ENCODE peak calls at places on chromosome 20, in six cellular contexts. W is SJSA1, J is SK-N-SH, T is psoas muscle, A is adipocyte, N is neural progenitor cell. C is an unnamed sample. For H3K4me1, the result is how much of the 10 kb centered on the place peaks cover.

GRCh38 chr20:46875059-46875458 is 19.6 kb upstream of the EYA2 start:
- DNase-seq in J (no peak), A (no peak), W (no peak), N (no peak), T (no peak), C (no peak)

GRCh38 chr20:53124075-53124532 is 151.9 kb downstream of the TSHZ2 start:
- DNase-seq in N (no peak), W (no peak), J (no peak), A (no peak), T (peak), C (peak)

GRCh38 chr20:41180599-41181333 is 43.4 kb downstream of the PLCG1 start:
- DNase-seq in W (no peak), J (no peak), T (no peak), N (no peak), A (no peak), C (no peak)

GRCh38 chr20:51368461-51369211 is 173.9 kb downstream of the NFATC2 start:
- DNase-seq in N (no peak), A (no peak), J (no peak), T (no peak), W (peak), C (no peak)

GRCh38 chr20:24360531-24360930 is 108.9 kb upstream of the SYNDIG1 start:
- DNase-seq in A (no peak), W (no peak), N (no peak), J (no peak), T (no peak), C (no peak)

GRCh38 chr20:63622096-63622495 is 4.8 kb downstream of the GMEB2 start:
- DNase-seq in A (no peak), N (no peak), J (no peak), T (no peak), W (no peak), C (no peak)

GRCh38 chr20:38141154-38141888 is 23.7 kb downstream of the TGM2 start:
- DNase-seq in W (no peak), N (no peak), T (no peak), J (no peak), A (no peak), C (no peak)

GRCh38 chr20:5829241-5829809 is 79.1 kb downstream of the SHLD1 start:
- DNase-seq in J (peak), A (no peak), T (no peak), N (no peak), W (no peak), C (no peak)

GRCh38 chr20:62159835-62160234 is 16.3 kb downstream of the SS18L1 start:
- DNase-seq in N (no peak), T (no peak), A (no peak), J (no peak), W (no peak), C (no peak)

GRCh38 chr20:327041-327945 is 1.9 kb downstream of the SOX12 start:
- DNase-seq in A (peak), W (peak), J (peak), T (peak), N (peak), C (peak)

GRCh38 chr20:324177-325042 is 942 bp upstream of the SOX12 start:
- DNase-seq in N (peak), A (peak), J (peak), W (peak), T (peak), C (peak)

GRCh38 chr20:326645-327031 is 1.3 kb downstream of the SOX12 start:
- DNase-seq in J (no peak), T (peak), A (peak), W (peak), N (peak), C (no peak)

GRCh38 chr20:325043-325888 is at the start of gene SOX12:
- DNase-seq in J (peak), T (peak), W (peak), N (peak), A (peak), C (peak)

DNA sequence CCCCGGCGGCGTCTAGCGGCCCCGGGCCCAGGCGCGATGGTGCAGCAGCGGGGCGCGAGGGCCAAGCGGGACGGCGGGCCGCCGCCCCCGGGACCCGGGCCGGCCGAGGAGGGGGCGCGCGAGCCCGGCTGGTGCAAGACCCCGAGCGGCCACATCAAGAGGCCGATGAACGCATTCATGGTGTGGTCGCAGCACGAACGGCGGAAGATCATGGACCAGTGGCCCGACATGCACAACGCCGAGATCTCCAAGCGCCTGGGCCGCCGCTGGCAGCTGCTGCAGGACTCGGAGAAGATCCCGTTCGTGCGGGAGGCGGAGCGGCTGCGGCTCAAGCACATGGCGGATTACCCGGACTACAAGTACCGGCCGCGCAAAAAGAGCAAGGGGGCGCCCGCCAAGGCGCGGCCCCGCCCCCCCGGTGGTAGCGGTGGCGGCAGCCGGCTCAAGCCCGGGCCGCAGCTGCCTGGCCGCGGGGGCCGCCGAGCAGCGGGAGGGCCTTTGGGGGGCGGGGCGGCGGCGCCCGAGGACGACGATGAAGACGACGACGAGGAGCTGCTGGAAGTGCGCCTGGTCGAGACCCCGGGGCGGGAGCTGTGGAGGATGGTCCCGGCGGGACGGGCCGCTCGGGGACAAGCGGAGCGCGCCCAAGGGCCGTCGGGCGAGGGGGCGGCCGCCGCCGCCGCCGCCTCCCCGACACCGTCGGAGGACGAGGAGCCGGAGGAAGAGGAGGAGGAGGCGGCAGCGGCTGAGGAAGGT is 715 bp downstream of the SOX12 start:
- DNase-seq in A (peak), W (peak), N (peak), J (peak), T (peak), C (peak)
- H3K4me1 ChIP-seq in A (under half), W (under half), N (under half), J (under half), T (under half), C (under half)

GRCh38 chr20:32332614-32333013 is 25.5 kb upstream of the ASXL1 start:
- DNase-seq in W (peak), J (no peak), N (no peak), A (peak), T (no peak), C (no peak)

GRCh38 chr20:32333181-32333987 is 24.7 kb upstream of the ASXL1 start:
- DNase-seq in A (no peak), W (no peak), N (no peak), T (no peak), J (no peak), C (no peak)

GRCh38 chr20:32330555-32330897 is 27.6 kb upstream of the ASXL1 start:
- DNase-seq in N (no peak), A (no peak), J (no peak), W (no peak), T (no peak), C (no peak)

GRCh38 chr20:32336918-32337347 is 21.2 kb upstream of the ASXL1 start:
- DNase-seq in A (peak), T (no peak), J (peak), W (peak), N (peak), C (no peak)

GRCh38 chr20:32333988-32334885 is 23.9 kb upstream of the ASXL1 start:
- DNase-seq in N (no peak), W (no peak), J (no peak), T (peak), A (no peak), C (no peak)
- H3K4me1 ChIP-seq in N (under half), W (under half), J (under half), T (under half), A (under half), C (under half)

GRCh38 chr20:45339799-45340198 is 8.4 kb downstream of the SDC4 start:
- DNase-seq in J (no peak), W (no peak), T (no peak), A (no peak), N (no peak), C (no peak)
- H3K4me1 ChIP-seq in J (half or more), W (half or more), T (half or more), A (half or more), N (half or more), C (half or more)

GRCh38 chr20:59161626-59162170 is 1.9 kb upstream of the ZNF831 start:
- DNase-seq in A (no peak), N (no peak), J (no peak), T (no peak), W (no peak), C (no peak)

GRCh38 chr20:59158673-59159072 is 4.9 kb upstream of the ZNF831 start:
- DNase-seq in T (no peak), A (no peak), N (no peak), J (no peak), W (no peak), C (no peak)

GRCh38 chr20:59159091-59159821 is 4.4 kb upstream of the ZNF831 start:
- DNase-seq in W (no peak), T (no peak), N (peak), J (no peak), A (no peak), C (no peak)

GRCh38 chr20:59157961-59158541 is 5.6 kb upstream of the ZNF831 start:
- DNase-seq in A (no peak), W (no peak), J (no peak), N (peak), T (no peak), C (no peak)

DNA sequence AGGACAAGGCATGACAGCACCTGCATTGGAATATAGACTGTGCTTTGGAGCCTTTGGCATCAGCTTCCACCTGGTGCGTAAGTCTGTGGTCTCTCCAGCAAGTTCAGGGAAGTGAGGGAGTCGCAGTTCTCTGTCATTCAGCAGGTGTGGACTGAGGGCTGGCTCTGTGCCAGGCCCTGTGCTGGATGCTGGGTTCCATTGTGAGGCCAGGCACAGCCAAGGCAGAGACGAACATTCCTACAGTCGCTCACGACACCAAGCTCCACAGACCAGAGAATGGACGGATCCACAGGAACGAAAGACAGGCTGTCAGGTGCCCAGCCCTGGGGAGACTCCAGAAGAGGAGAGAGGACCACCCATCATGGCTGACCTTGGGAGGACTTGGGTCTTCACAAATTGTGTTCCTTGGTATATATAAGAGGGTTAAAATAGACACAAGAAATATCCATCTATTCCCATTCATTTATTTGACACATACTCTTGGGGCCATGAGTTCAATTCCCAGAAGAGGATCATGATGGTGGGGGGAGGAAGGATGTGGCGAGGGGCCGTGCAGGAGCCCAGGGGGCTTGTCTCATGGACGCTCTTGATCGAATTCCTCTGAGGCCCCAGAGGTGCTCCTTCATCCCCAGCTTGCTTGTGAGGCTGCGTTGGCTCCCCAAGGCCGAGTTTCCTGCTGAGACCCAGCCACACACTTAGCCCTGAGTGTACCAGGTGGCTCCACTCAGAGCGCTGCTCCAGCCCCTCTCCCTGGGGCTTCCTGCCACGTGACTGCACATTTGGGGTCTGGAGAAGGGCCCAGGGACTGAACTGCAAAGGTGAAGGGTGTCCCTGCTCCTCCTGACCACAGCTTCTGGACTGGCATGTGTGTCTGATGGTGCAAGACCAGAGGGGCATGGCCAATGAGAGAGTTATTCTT is 3.5 kb upstream of the ZNF831 start:
- DNase-seq in N (no peak), A (no peak), J (no peak), T (no peak), W (no peak), C (no peak)
- H3K4me1 ChIP-seq in N (under half), A (under half), J (under half), T (under half), W (under half), C (under half)

GRCh38 chr20:18058661-18059467 is 1.1 kb upstream of the OVOL2 start:
- DNase-seq in J (peak), A (peak), T (no peak), W (no peak), N (peak), C (no peak)

GRCh38 chr20:18055261-18055660 is 2.5 kb downstream of the OVOL2 start:
- DNase-seq in T (no peak), W (no peak), N (no peak), A (no peak), J (no peak), C (no peak)

GRCh38 chr20:18056174-18057105 is 1.3 kb downstream of the OVOL2 start:
- DNase-seq in N (peak), W (no peak), A (peak), J (peak), T (no peak), C (no peak)

GRCh38 chr20:18057994-18058349 is 256 bp upstream of the OVOL2 start:
- DNase-seq in W (no peak), T (no peak), N (peak), J (peak), A (no peak), C (no peak)

GRCh38 chr20:18057106-18057993 is at the start of gene OVOL2:
- DNase-seq in A (no peak), J (peak), N (peak), T (peak), W (no peak), C (no peak)
- H3K4me1 ChIP-seq in A (under half), J (under half), N (under half), T (under half), W (under half), C (under half)

GRCh38 chr20:3672864-3673550 is 8.8 kb downstream of the ADAM33 start:
- DNase-seq in J (no peak), N (no peak), W (no peak), T (no peak), A (no peak), C (no peak)

GRCh38 chr20:3671986-3672863 is 9.0 kb upstream of the GFRA4 start:
- DNase-seq in N (peak), W (no peak), T (no peak), J (peak), A (no peak), C (no peak)

GRCh38 chr20:3669710-3670367 is 6.6 kb upstream of the GFRA4 start:
- DNase-seq in T (no peak), W (no peak), A (no peak), N (no peak), J (peak), C (no peak)

GRCh38 chr20:3670511-3670910 is 7.3 kb upstream of the GFRA4 start:
- DNase-seq in W (no peak), N (peak), J (peak), A (peak), T (no peak), C (no peak)

GRCh38 chr20:3670945-3671344 is 7.7 kb upstream of the GFRA4 start:
- DNase-seq in A (no peak), T (no peak), N (no peak), J (no peak), W (no peak), C (no peak)
- H3K4me1 ChIP-seq in A (under half), T (under half), N (under half), J (under half), W (under half), C (under half)

GRCh38 chr20:48839083-48839482 is 11.3 kb upstream of the PREX1 start:
- DNase-seq in N (no peak), J (no peak), T (no peak), A (no peak), W (no peak), C (no peak)

GRCh38 chr20:48841196-48841860 is 13.5 kb upstream of the PREX1 start:
- DNase-seq in T (no peak), W (no peak), J (no peak), A (no peak), N (no peak), C (no peak)

GRCh38 chr20:48839518-48839917 is 11.7 kb upstream of the PREX1 start:
- DNase-seq in J (no peak), W (no peak), T (no peak), A (no peak), N (no peak), C (no peak)

GRCh38 chr20:48843125-48843806 is 15.5 kb upstream of the PREX1 start:
- DNase-seq in J (no peak), N (no peak), W (no peak), A (no peak), T (no peak), C (no peak)

DNA sequence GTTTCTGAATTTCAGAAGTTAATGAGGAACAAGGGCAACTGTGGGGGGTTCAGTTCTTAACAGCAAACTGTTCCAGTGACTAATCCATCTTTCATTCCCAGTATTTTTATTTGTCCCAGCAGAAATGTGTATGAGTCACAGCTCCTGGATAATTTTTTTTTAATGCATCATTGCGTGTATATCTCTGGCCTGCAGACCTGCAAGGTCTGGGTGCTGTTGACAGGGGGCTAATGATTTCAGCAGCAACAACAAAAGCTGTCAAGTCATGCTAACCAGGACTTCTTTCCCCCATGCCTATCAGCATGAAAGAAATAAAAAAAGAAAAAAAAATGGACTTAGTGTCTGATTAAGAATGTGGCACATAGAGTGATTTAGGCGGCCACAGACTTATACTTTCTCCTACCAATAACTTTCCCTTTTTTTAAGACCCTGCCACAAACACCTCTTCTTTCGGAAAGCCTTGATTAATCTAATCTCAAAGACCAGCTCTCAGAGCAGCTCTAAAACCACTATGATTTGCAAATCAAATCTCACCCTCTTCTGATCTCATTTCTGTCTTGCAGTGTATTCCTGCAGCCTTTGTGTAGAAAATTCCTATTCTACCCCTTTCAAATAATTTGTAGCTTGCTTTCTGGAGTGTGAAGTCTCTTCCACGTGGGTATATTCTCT is 14.2 kb upstream of the PREX1 start:
- DNase-seq in T (no peak), A (peak), W (peak), N (no peak), J (no peak), C (no peak)
- H3K4me1 ChIP-seq in T (under half), A (under half), W (under half), N (under half), J (under half), C (under half)

C was measured in gastrocnemius medialis.